ENCODE peak calls at places on chromosomes 4 and X, in five cellular contexts. F, C, P, K and X are unnamed samples.
A peak's percentile ranks its signal among the peaks of the same experiment; 100 is the strongest.

GRCh38 chrX:26845051-26845450 is 618.1 kb downstream of the PPP4R3C start:
- DNase-seq in K (no peak), C (no peak), F (peak; percentile 36), P (no peak), X (no peak)

GRCh38 chrX:70476934-70477733 is 32.5 kb downstream of the DLG3 start:
- DNase-seq in K (no peak), F (no peak), P (peak; percentile 36), C (no peak), X (peak; percentile 74)

GRCh38 chr4:42149004-42149403 is 3.5 kb downstream of the BEND4 start:
- DNase-seq in P (no peak), F (no peak), C (no peak), K (no peak), X (no peak)

GRCh38 chr4:184815046-184815877 is 10.5 kb downstream of the ACSL1 start:
- DNase-seq in C (no peak), P (peak; percentile 86), F (no peak), K (no peak), X (peak; percentile 89)

GRCh38 chrX:47831788-47832187 is 4.9 kb upstream of the ZNF81 start:
- DNase-seq in F (peak; percentile 69), K (peak; percentile 44), P (peak; percentile 29), C (peak; percentile 27), X (no peak)

GRCh38 chrX:69093960-69094935 is 71.0 kb downstream of the PJA1 start:
- DNase-seq in F (peak; percentile 25), C (peak; percentile 39), K (peak; percentile 46), P (peak; percentile 28), X (peak; percentile 74)

GRCh38 chr4:149781150-149781549 is 34.5 kb downstream of the IQCM start:
- DNase-seq in C (no peak), P (no peak), K (no peak), F (peak; percentile 71), X (no peak)

GRCh38 chr4:87375719-87376291 is 15.2 kb downstream of the HSD17B11 start:
- DNase-seq in C (no peak), F (peak; percentile 81), P (peak; percentile 34), K (no peak), X (peak; percentile 76)

GRCh38 chr4:94721310-94721709 is 36.4 kb upstream of the BMPR1B start:
- DNase-seq in K (no peak), F (no peak), C (no peak), P (no peak), X (no peak)

GRCh38 chr4:1720163-1720983 is 750 bp downstream of the TMEM129 start:
- DNase-seq in K (peak; percentile 68), C (peak; percentile 49), F (peak; percentile 60), P (peak; percentile 64), X (no peak)

GRCh38 chrX:33686105-33686504 is 446.0 kb downstream of the FAM47A start:
- DNase-seq in K (no peak), F (no peak), P (no peak), C (no peak), X (no peak)

GRCh38 chr4:65999518-65999871 is 329.2 kb upstream of the EPHA5 start:
- DNase-seq in C (no peak), F (no peak), K (no peak), P (no peak), X (no peak)

GRCh38 chr4:86686741-86687140 is 92.6 kb downstream of the PTPN13 start:
- DNase-seq in P (no peak), K (no peak), C (no peak), F (no peak), X (no peak)

GRCh38 chr4:147388016-147388415 is 92.9 kb upstream of the EDNRA start:
- DNase-seq in F (no peak), P (no peak), C (no peak), K (no peak), X (no peak)

GRCh38 chr4:1300466-1301455 is 11.1 kb downstream of the MAEA start:
- DNase-seq in F (no peak), K (no peak), C (no peak), P (peak; percentile 59), X (peak; percentile 79)

GRCh38 chr4:149500806-149501205 is 314.8 kb downstream of the IQCM start:
- DNase-seq in F (no peak), P (no peak), C (no peak), K (no peak), X (no peak)

GRCh38 chr4:152100378-152101201 is 339.8 kb upstream of the GATB start:
- DNase-seq in C (no peak), F (peak; percentile 25), K (no peak), P (no peak), X (no peak)

GRCh38 chr4:139986621-139987510 is 167.1 kb downstream of the MAML3 start:
- DNase-seq in C (no peak), K (no peak), F (no peak), P (no peak), X (no peak)

GRCh38 chrX:41491267-41492004 is 44.3 kb downstream of the NYX start:
- DNase-seq in F (peak; percentile 80), P (no peak), K (no peak), C (no peak), X (peak; percentile 75)